ENCODE peak calls at places on chromosomes 2 and 18, in four cellular contexts. H is mesenchymal stem cell, K is neuronal stem cell, W is IMR-90. O is an unnamed sample.

GRCh38 chr2:102615620-102616436 is 3.5 kb upstream of the SLC9A2 start:
- DNase-seq in W (peak), K (peak), H (peak), O (peak)

GRCh38 chr2:71064754-71065621 is 3.5 kb upstream of the NAGK start:
- DNase-seq in H (peak), W (peak), K (no peak), O (no peak)

GRCh38 chr18:8990276-8991031 is 112.0 kb upstream of the NDUFV2 start:
- DNase-seq in H (no peak), K (no peak), W (no peak), O (no peak)

GRCh38 chr2:9752441-9753275 is 90.6 kb upstream of the TAF1B start:
- DNase-seq in W (peak), H (no peak), K (no peak), O (no peak)

GRCh38 chr2:222959358-222959757 is 92.6 kb upstream of the KCNE4 start:
- DNase-seq in K (no peak), W (peak), H (peak), O (peak)

GRCh38 chr18:10752407-10752806 is 226.6 kb downstream of the NAPG start:
- DNase-seq in W (peak), K (no peak), H (peak), O (no peak)

GRCh38 chr2:59932341-59932740 is 621.1 kb downstream of the BCL11A start:
- DNase-seq in K (no peak), H (no peak), W (no peak), O (peak)

GRCh38 chr2:236872971-236873370 is 212.7 kb upstream of the COPS8 start:
- DNase-seq in K (no peak), W (no peak), H (no peak), O (no peak)

GRCh38 chr2:80304522-80304878 is at the start of gene LRRTM1:
- DNase-seq in W (no peak), H (no peak), K (no peak), O (no peak)

GRCh38 chr2:109128048-109128465 is 948 bp upstream of the SH3RF3 start:
- DNase-seq in H (peak), W (peak), K (peak), O (peak)
- H4K8ac ChIP-seq in H (no peak), W (peak), K (no peak), O (no peak)

GRCh38 chr2:120430957-120431356 is 85.0 kb downstream of the INHBB start:
- DNase-seq in K (no peak), H (no peak), W (no peak), O (no peak)
- H3K4ac ChIP-seq in K (no peak), H (no peak), W (no peak), O (no peak)

GRCh38 chr2:204321910-204322765 is 223.1 kb upstream of the PARD3B start:
- DNase-seq in H (peak), W (peak), K (no peak), O (peak)

GRCh38 chr2:204315236-204315662 is 230.0 kb upstream of the PARD3B start:
- DNase-seq in W (peak), H (no peak), K (no peak), O (no peak)

GRCh38 chr2:204317640-204318039 is 227.6 kb upstream of the PARD3B start:
- DNase-seq in W (no peak), H (no peak), K (no peak), O (no peak)

GRCh38 chr2:204325468-204325867 is 219.8 kb upstream of the PARD3B start:
- DNase-seq in W (peak), H (peak), K (peak), O (peak)

DNA sequence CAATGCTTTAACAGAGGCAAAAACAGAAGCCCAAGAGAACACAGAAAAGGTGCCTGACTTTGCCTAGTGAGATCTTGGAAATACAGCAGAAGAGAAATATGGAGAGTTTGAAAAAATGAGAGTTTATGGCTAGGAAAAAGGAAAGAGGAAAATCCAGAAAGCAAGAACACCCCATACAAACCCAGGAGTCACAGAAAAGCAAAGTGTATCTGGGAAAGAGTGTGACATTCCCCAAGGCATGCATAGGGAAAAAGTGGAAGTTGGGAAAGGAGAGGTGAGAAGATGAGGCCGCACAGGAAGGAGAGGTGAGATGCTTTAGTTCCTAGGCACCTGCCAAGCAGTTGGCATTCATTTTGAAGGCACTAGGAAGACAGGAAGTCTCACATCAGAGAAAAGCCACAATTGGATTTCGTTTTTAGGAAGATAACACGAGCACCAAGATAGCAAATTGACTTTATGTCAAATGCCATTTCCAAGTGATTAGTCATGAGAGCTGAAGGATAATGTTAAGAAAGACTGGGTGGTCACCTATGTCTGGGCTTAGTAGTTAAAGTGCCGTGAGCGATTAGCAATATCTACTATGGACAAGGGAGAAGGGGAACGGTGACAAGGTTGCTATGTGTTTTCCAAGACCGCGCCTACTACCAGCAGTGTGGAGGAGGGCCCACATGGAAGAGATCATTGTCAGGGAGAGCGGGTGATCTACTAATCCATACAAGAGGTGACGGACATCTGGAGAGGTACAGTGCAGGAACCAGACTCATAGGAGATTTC is 224.1 kb upstream of the PARD3B start:
- DNase-seq in K (no peak), W (no peak), H (no peak), O (peak)
- H2AK5ac ChIP-seq in K (no peak), W (peak), H (no peak), O (no peak)

GRCh38 chr2:95014126-95014708 is 11.3 kb upstream of the MAL start:
- DNase-seq in W (no peak), K (no peak), H (no peak), O (no peak)
- H4K8ac ChIP-seq in W (no peak), K (no peak), H (no peak), O (no peak)

DNA sequence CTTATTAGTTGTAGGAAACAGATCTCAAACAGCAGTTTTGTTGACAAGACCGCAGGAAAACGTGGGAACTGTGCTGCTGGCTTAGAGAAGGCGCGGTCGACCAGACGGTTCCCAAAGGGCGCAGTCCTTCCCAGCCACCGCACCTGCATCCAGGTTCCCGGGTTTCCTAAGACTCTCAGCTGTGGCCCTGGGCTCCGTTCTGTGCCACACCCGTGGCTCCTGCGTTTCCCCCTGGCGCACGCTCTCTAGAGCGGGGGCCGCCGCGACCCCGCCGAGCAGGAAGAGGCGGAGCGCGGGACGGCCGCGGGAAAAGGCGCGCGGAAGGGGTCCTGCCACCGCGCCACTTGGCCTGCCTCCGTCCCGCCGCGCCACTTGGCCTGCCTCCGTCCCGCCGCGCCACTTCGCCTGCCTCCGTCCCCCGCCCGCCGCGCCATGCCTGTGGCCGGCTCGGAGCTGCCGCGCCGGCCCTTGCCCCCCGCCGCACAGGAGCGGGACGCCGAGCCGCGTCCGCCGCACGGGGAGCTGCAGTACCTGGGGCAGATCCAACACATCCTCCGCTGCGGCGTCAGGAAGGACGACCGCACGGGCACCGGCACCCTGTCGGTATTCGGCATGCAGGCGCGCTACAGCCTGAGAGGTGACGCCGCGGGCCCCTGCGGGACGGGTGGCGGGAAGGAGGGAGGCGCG is at the start of gene TYMS:
- DNase-seq in H (peak), W (peak), K (peak), O (peak)
- H3K4ac ChIP-seq in H (peak), W (peak), K (no peak), O (peak)

DNA sequence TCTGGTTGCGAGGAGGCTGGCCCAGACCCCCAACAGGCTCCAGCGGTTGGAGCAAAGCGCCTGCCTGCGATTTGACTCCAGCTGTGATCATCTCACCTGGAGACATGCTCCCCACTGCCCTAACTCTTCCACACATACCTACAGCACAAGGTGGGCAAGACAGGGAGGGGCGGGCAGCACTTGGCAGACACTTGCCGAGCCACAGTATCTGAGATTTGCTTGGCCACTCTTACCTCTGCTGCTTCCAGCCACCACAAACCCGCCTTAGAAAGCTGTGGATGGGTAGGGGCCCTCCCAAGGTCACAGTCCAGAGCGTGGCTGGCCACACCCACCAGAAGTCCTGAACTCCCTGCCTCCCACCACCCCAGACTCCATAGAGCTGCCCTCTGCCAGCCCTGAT is 8.2 kb downstream of the CYP26B1 start:
- DNase-seq in W (no peak), K (no peak), H (no peak), O (no peak)
- H2AK5ac ChIP-seq in W (no peak), K (no peak), H (no peak), O (no peak)

DNA sequence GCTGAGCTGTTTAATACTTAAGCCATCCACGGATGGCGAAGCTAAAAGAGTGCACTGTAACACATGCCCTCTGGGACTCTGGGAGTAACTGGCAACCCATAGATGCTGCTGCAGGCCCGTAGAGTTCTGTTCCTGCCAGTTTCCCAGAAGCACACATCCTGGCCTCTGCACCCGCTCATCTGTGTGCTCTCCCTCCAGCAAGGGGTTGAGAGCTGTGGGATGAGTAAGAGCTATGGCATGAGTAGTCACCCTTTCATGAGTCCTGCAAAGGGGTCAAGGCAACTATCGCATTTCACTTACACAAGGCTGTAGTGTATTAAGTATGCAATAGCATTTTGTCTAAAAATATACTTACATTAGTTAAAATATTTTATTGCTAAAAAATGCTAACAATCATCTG is 1341.8 kb upstream of the NXPH2 start:
- DNase-seq in H (peak), W (no peak), K (no peak), O (no peak)
- H4K8ac ChIP-seq in H (no peak), W (no peak), K (no peak), O (no peak)

O was measured in trophoblast cell.